ENCODE peak calls at places on chromosomes 11 and 22, in ten cellular contexts. A is tibial nerve, U is fibroblast of lung, E is transverse colon, R is psoas muscle, G is breast epithelium, I is ascending aorta, Q is upper lobe of right lung, M is ovary, T is thoracic aorta. J is an unnamed sample.

GRCh38 chr11:80146231-80146630 is 705.4 kb upstream of the TENM4 start:
- DNase-seq in A (no peak), I (no peak), M (no peak), Q (no peak), T (no peak), E (no peak), U (no peak), G (no peak), R (no peak), J (no peak)

GRCh38 chr11:123253909-123254308 is 58.9 kb upstream of the CLMP start:
- DNase-seq in M (no peak), E (no peak), U (peak; percentile 90), A (no peak), I (no peak), T (no peak), R (no peak), Q (no peak), G (no peak), J (no peak)

GRCh38 chr11:64850979-64851567 is 6.6 kb upstream of the CDC42BPG start:
- DNase-seq in G (no peak), R (no peak), Q (no peak), I (no peak), U (peak; percentile 50), A (no peak), E (peak; percentile 71), T (no peak), M (no peak), J (peak; percentile 87)

GRCh38 chr11:6925636-6926207 is 504 bp upstream of the ZNF215 start:
- DNase-seq in G (no peak), Q (no peak), I (no peak), U (no peak), E (no peak), M (no peak), T (no peak), R (no peak), A (no peak), J (no peak)

GRCh38 chr22:24106385-24107381 is 74.6 kb upstream of the SUSD2 start:
- DNase-seq in M (peak; percentile 42), G (no peak), T (no peak), E (peak; percentile 28), U (peak; percentile 14), Q (no peak), I (no peak), R (no peak), A (no peak), J (peak; percentile 32)

GRCh38 chr11:35063453-35063852 is 75.5 kb upstream of the CD44 start:
- DNase-seq in T (no peak), R (no peak), G (no peak), M (no peak), I (no peak), U (no peak), E (no peak), Q (no peak), A (no peak), J (no peak)

GRCh38 chr11:28673687-28674431 is 565.7 kb downstream of the METTL15 start:
- DNase-seq in T (no peak), G (no peak), R (no peak), I (no peak), U (no peak), E (no peak), Q (no peak), A (no peak), M (no peak), J (no peak)

GRCh38 chr22:33922268-33922667 is 2.0 kb upstream of the LARGE1 start:
- DNase-seq in T (no peak), R (peak; percentile 60), M (peak; percentile 55), G (peak; percentile 55), U (peak; percentile 32), E (peak; percentile 39), A (no peak), I (peak; percentile 66), Q (no peak), J (no peak)

GRCh38 chr11:111347723-111348115 is 31.4 kb downstream of the POU2AF1 start:
- DNase-seq in T (no peak), G (no peak), A (no peak), U (no peak), M (no peak), R (no peak), E (no peak), Q (no peak), I (no peak), J (no peak)

GRCh38 chr11:111348147-111348546 is 30.9 kb downstream of the POU2AF1 start:
- DNase-seq in G (no peak), E (no peak), Q (no peak), M (no peak), I (no peak), U (no peak), R (no peak), T (no peak), A (no peak), J (no peak)

GRCh38 chr11:111351374-111352081 is 27.5 kb downstream of the POU2AF1 start:
- DNase-seq in A (no peak), T (no peak), R (no peak), U (no peak), I (no peak), Q (no peak), G (no peak), E (no peak), M (no peak), J (no peak)

GRCh38 chr11:111347002-111347722 is 31.9 kb downstream of the POU2AF1 start:
- DNase-seq in E (no peak), Q (no peak), G (no peak), M (no peak), A (peak; percentile 47), U (no peak), I (no peak), T (no peak), R (peak; percentile 61), J (no peak)

GRCh38 chr11:111349191-111349695 is 29.8 kb downstream of the POU2AF1 start:
- DNase-seq in M (no peak), Q (no peak), T (no peak), A (no peak), I (no peak), E (no peak), G (no peak), R (no peak), U (no peak), J (no peak)
- H3K27me3 ChIP-seq in M (no peaks in the 10 kb centered on the region), Q (no peaks in the 10 kb centered on the region), T (no peaks in the 10 kb centered on the region), A (no peaks in the 10 kb centered on the region), I (no peaks in the 10 kb centered on the region), E (no peaks in the 10 kb centered on the region), G (no peaks in the 10 kb centered on the region), R (no peaks in the 10 kb centered on the region), U (no peaks in the 10 kb centered on the region), J (no peaks in the 10 kb centered on the region)

DNA sequence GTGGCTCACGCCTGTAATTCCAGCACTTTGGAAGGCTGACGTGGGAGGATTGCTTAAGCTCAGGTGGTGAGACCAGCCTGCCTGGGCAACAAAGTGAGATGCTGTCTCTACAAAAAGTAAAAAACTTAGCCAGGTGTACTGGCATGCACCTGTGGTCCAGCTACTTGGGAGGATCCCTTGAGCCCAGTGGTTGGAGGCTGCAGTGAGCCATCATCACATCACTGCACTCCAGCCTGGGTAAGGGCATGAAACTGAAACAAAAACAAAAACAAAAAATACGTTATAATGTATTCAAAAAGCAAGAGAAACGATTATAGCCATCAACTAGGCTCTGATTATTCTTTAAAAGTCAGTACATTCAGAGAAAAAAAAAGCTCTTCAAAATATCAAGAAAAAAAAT is 62.5 kb downstream of the TCF20 start:
- DNase-seq in T (no peak), Q (no peak), A (no peak), I (no peak), R (no peak), E (no peak), M (no peak), G (no peak), U (no peak), J (no peak)
- TF ChIP-seq CTCF in T (no peak), Q (no peak), A (no peak), I (no peak), R (no peak), E (no peak), M (no peak), G (no peak), U (no peak), J (no peak)

DNA sequence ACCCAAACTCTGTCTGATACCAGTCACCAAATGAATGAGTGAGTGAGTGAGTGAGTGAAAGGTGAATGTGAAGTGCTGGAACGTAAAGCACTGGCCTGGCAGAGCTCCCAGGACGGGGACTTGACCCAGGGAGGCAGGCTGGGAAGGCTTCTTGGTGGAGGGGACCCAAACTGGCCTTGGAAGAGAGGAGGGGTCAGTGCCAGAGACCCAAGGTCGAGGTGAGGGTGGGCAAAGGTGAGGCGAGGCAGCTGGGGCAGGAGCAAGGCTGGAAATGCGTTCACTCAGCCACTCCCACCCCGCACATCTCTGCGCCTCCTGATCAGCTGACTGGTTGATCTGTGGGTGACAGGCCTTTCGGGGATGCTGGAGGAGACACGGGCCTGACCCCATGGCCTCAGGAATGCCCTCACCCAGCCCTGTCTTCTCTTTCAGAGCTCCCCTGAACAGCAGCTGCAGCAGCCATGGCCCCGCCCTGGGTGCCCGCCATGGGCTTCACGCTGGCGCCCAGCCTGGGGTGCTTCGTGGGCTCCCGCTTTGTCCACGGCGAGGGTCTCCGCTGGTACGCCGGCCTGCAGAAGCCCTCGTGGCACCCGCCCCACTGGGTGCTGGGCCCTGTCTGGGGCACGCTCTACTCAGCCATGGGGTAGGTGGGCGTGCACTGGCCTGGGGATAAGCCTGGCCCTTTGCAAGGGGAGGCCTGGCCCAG is 7.6 kb downstream of the TSPO start:
- DNase-seq in T (no peak), I (no peak), G (no peak), E (peak; percentile 34), M (no peak), A (no peak), R (peak; percentile 52), Q (no peak), U (no peak), J (no peak)
- H3K36me3 ChIP-seq in T (peaks cover 16% of the 10 kb centered on the region), I (peaks cover 17% of the 10 kb centered on the region), G (no peaks in the 10 kb centered on the region), E (no peaks in the 10 kb centered on the region), M (no peaks in the 10 kb centered on the region), A (no peaks in the 10 kb centered on the region), R (peaks cover 13% of the 10 kb centered on the region), Q (peaks cover 22% of the 10 kb centered on the region), U (peaks cover 6% of the 10 kb centered on the region), J (peaks cover 1% of the 10 kb centered on the region)

GRCh38 chr11:124746621-124747243 is 5.3 kb downstream of the VSIG2 start:
- DNase-seq in R (peak; percentile 81), I (peak; percentile 74), T (no peak), Q (peak; percentile 94), U (peak; percentile 76), A (no peak), E (peak; percentile 94), G (peak; percentile 81), M (peak; percentile 50), J (peak; percentile 86)

GRCh38 chr11:124747406-124748099 is 4.5 kb downstream of the VSIG2 start:
- DNase-seq in R (no peak), G (no peak), M (no peak), I (peak; percentile 53), A (no peak), T (no peak), E (no peak), Q (no peak), U (no peak), J (no peak)

GRCh38 chr11:124748100-124748418 is 4.0 kb downstream of the VSIG2 start:
- DNase-seq in G (no peak), I (no peak), R (no peak), M (no peak), Q (no peak), U (no peak), E (no peak), T (no peak), A (no peak), J (no peak)

GRCh38 chr11:124745270-124745834 is 5.6 kb downstream of the NRGN start:
- DNase-seq in T (no peak), E (no peak), G (no peak), A (no peak), U (no peak), Q (no peak), R (no peak), I (peak; percentile 19), M (no peak), J (no peak)

DNA sequence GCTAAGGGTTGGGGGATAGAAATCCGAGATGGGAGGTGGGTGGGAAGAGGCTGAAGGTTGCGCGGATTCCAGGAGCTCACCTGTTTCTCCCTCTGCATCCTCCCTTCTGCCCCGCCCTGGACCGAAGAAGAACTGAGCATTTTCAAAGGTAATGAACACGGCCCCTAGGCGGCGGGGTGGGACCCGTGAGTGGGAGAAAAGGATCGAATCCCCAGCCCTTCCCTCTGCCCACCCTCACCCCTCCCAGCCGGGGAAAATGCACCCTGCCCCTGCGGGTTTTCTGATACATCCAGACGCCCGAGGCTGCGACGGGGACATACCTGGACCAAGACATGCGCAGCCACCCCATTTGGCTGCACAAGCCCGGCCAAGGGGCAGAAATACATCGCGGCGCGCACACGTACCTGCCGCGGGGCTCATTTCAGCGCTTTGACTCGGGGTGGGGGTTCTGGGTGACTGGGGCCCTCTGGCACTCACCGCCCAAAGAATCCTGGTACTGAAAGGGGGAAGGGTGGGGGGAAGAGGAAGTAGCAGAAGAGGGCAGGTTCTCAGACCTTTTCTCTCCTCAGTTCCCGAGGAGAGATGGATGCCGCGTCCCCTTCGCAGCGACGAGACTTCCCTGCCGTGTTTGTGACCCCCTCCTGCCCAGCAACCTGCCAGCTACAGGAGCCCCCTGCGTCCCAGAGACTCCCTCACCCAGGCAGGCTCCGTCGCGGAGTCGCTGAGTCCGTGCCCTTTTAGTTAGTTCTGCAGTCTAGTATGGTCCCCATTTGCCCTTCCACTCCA is 6.0 kb downstream of the VSIG2 start:
- DNase-seq in E (peak; percentile 68), I (peak; percentile 63), T (no peak), U (no peak), Q (no peak), M (no peak), G (no peak), A (no peak), R (no peak), J (no peak)
- H3K27me3 ChIP-seq in E (peaks cover 62% of the 10 kb centered on the region), I (peaks cover 8% of the 10 kb centered on the region), T (no peaks in the 10 kb centered on the region), U (peaks cover 2% of the 10 kb centered on the region), Q (peaks cover 6% of the 10 kb centered on the region), M (no peaks in the 10 kb centered on the region), G (peaks cover 6% of the 10 kb centered on the region), A (no peaks in the 10 kb centered on the region), R (peaks cover 16% of the 10 kb centered on the region), J (no peaks in the 10 kb centered on the region)